ENCODE peak calls at places on chromosomes 13 and 19, in seven cellular contexts. P is GM12892, T is SK-N-SH, F is K562, L is HepG2, C is H1, Y is GM12878. Z is an unnamed sample.

GRCh38 chr19:33358408-33358807 is 15.1 kb upstream of the CEBPG start:
- DNase-seq in T (no peak), C (no peak), L (no peak), Y (no peak), F (no peak), P (no peak), Z (no peak)

GRCh38 chr13:42594577-42595571 is 20.9 kb downstream of the TNFSF11 start:
- DNase-seq in F (peak), T (peak), P (no peak), Y (peak), L (peak), C (no peak), Z (peak)

GRCh38 chr19:8209965-8210659 is 942 bp downstream of the CERS4 start:
- DNase-seq in T (no peak), F (no peak), C (no peak), P (no peak), L (no peak), Y (no peak), Z (peak)

GRCh38 chr13:101575591-101575990 is 123.1 kb downstream of the ITGBL1 start:
- DNase-seq in T (no peak), C (no peak), F (no peak), P (no peak), Y (no peak), L (no peak), Z (no peak)

GRCh38 chr13:32947886-32948285 is 68.3 kb upstream of the KL start:
- DNase-seq in P (no peak), F (no peak), C (no peak), L (no peak), T (peak), Y (no peak), Z (no peak)

GRCh38 chr19:49801966-49802661 is 11.0 kb downstream of the FUZ start:
- DNase-seq in F (no peak), Y (no peak), T (peak), C (peak), L (no peak), P (no peak), Z (no peak)

GRCh38 chr19:5138606-5139594 is 170.0 kb downstream of the KDM4B start:
- DNase-seq in P (peak), Y (peak), T (no peak), L (no peak), F (peak), C (no peak), Z (peak)

GRCh38 chr19:1719519-1719918 is 33.8 kb upstream of the ONECUT3 start:
- DNase-seq in P (no peak), C (no peak), T (peak), F (no peak), L (no peak), Y (no peak), Z (no peak)

GRCh38 chr13:36965767-36966166 is 33.4 kb downstream of the ALG5 start:
- DNase-seq in T (no peak), L (no peak), Y (no peak), F (no peak), P (no peak), C (no peak), Z (no peak)

GRCh38 chr13:51816604-51817254 is 12.8 kb upstream of the DHRS12 start:
- DNase-seq in T (no peak), C (no peak), F (peak), L (no peak), P (no peak), Y (no peak), Z (no peak)

GRCh38 chr13:53150568-53150967 is 122.0 kb downstream of the OLFM4 start:
- DNase-seq in C (no peak), T (no peak), Y (no peak), L (no peak), P (no peak), F (no peak), Z (no peak)

GRCh38 chr19:15631817-15632216 is 8.9 kb upstream of the CYP4F3 start:
- DNase-seq in L (peak), F (peak), T (peak), Y (peak), C (no peak), P (no peak), Z (peak)

GRCh38 chr13:97004096-97004876 is 10.0 kb upstream of the OXGR1 start:
- DNase-seq in C (no peak), L (peak), Y (no peak), T (no peak), F (no peak), P (no peak), Z (no peak)

GRCh38 chr19:5801796-5802616 is 2.9 kb upstream of the NRTN start:
- DNase-seq in C (peak), Y (no peak), L (no peak), T (peak), F (peak), P (no peak), Z (no peak)

GRCh38 chr13:85601526-85601925 is 197.7 kb downstream of the SLITRK6 start:
- DNase-seq in Y (no peak), P (no peak), T (no peak), L (no peak), C (no peak), F (no peak), Z (no peak)

GRCh38 chr19:42042455-42043170 is 27.4 kb downstream of the GRIK5 start:
- DNase-seq in Y (no peak), T (no peak), P (no peak), L (no peak), C (no peak), F (no peak), Z (no peak)

GRCh38 chr19:15618321-15618720 is 3.3 kb downstream of the CYP4F8 start:
- DNase-seq in T (no peak), P (no peak), L (no peak), Y (no peak), C (no peak), F (no peak), Z (no peak)

GRCh38 chr13:51894239-51894638 is 32.5 kb downstream of the CCDC70 start:
- DNase-seq in T (no peak), F (no peak), L (no peak), P (no peak), C (no peak), Y (no peak), Z (no peak)

GRCh38 chr13:72726721-72727416 is 560 bp downstream of the MZT1 start:
- DNase-seq in P (peak), F (peak), Y (no peak), L (peak), C (no peak), T (peak), Z (peak)

GRCh38 chr19:55083004-55083850 is 7.6 kb downstream of the EPS8L1 start:
- DNase-seq in C (peak), F (peak), T (no peak), P (no peak), L (no peak), Y (no peak), Z (no peak)

GRCh38 chr19:22622901-22623840 is 11.0 kb upstream of the ZNF492 start:
- DNase-seq in F (no peak), Y (no peak), C (no peak), P (no peak), L (no peak), T (peak), Z (no peak)

GRCh38 chr19:10095948-10096614 is 6.4 kb downstream of the ANGPTL6 start:
- DNase-seq in F (peak), T (peak), L (no peak), Y (no peak), C (peak), P (peak), Z (peak)

GRCh38 chr19:23817519-23817918 is 58.8 kb upstream of the ZNF681 start:
- DNase-seq in Y (no peak), C (peak), F (peak), L (peak), T (peak), P (no peak), Z (no peak)

GRCh38 chr13:84645196-84646071 is 763.2 kb upstream of the SLITRK1 start:
- DNase-seq in P (no peak), F (no peak), T (no peak), Y (no peak), L (no peak), C (no peak), Z (no peak)

GRCh38 chr13:65881561-65882155 is 1348.5 kb downstream of the PCDH9 start:
- DNase-seq in Y (no peak), L (no peak), T (no peak), P (no peak), F (no peak), C (no peak), Z (no peak)

GRCh38 chr13:86020350-86021002 is 221.3 kb upstream of the SLITRK6 start:
- DNase-seq in T (peak), Y (no peak), C (no peak), F (no peak), P (no peak), L (no peak), Z (no peak)

GRCh38 chr19:1278713-1279112 is 3.4 kb downstream of the FAM174C start:
- DNase-seq in T (no peak), F (no peak), P (no peak), Y (no peak), L (no peak), C (no peak), Z (no peak)

GRCh38 chr13:67106502-67107057 is 123.6 kb downstream of the PCDH9 start:
- DNase-seq in L (no peak), Y (no peak), F (no peak), T (no peak), P (no peak), C (no peak), Z (no peak)

GRCh38 chr13:67107973-67108372 is 122.2 kb downstream of the PCDH9 start:
- DNase-seq in T (no peak), Y (no peak), P (no peak), C (no peak), F (no peak), L (no peak), Z (no peak)
- TF ChIP-seq TAF1 in T (no peak), Y (no peak), P (no peak), C (no peak), F (no peak), L (no peak), Z (no peak)

GRCh38 chr13:27869436-27870090 is 50.2 kb upstream of the PDX1 start:
- DNase-seq in T (no peak), L (peak), P (no peak), F (no peak), C (no peak), Y (no peak), Z (no peak)

DNA sequence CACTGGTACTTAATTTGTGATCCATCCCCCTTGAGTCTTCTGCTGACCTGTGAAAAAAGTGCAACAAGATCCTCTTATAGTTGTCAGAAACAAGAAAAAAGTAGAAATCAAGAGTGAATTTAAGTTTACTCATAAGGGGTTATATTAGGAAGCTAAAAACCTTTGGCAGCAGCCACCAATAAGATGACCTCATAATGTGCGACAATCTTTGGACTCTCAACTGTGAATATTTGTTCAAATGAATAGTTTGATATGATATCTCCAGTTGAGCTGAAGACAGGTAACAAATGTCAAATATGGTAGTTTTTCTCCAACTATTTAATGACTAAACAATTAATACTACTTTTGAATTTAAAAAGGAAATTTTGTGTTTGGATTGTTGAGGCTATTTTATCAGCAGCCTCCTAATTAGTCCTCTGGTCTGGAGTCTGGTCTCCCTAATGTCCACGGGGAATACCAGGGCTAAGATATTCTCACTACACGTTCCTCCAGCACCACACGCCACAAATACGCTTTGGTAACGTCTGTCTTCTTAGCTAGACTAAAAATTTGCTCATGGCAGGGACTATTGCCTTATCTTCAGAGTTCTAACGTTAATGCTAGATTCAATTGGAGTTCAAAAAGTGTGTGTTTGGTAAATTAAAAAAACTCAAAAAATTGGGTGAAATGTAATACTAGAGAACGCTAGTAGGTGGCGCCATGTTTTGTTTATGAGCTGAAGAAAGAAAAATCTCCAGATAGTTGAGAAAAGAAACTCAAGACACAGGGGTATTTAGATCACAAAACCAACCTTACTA is 51.0 kb upstream of the PDX1 start:
- DNase-seq in F (no peak), P (no peak), C (no peak), Y (no peak), T (no peak), L (no peak), Z (no peak)
- TF ChIP-seq TAF1 in F (no peak), P (no peak), C (no peak), Y (no peak), T (no peak), L (no peak), Z (no peak)

GRCh38 chr13:38395505-38395803 is 45.8 kb downstream of the UFM1 start:
- DNase-seq in F (no peak), P (no peak), Y (no peak), L (no peak), C (no peak), T (no peak), Z (no peak)

GRCh38 chr13:38399540-38399939 is 49.9 kb downstream of the UFM1 start:
- DNase-seq in L (no peak), F (no peak), T (no peak), P (no peak), C (no peak), Y (no peak), Z (no peak)

GRCh38 chr13:38394777-38395504 is 45.3 kb downstream of the UFM1 start:
- DNase-seq in F (no peak), C (no peak), L (no peak), T (no peak), P (no peak), Y (no peak), Z (no peak)

GRCh38 chr13:38401276-38401675 is 51.6 kb downstream of the UFM1 start:
- DNase-seq in F (no peak), L (no peak), P (no peak), T (no peak), Y (no peak), C (no peak), Z (no peak)

GRCh38 chr13:38398810-38399493 is 49.3 kb downstream of the UFM1 start:
- DNase-seq in T (no peak), P (no peak), F (no peak), L (no peak), C (no peak), Y (no peak), Z (no peak)
- TF ChIP-seq TAF1 in T (no peak), P (no peak), F (no peak), L (no peak), C (no peak), Y (no peak), Z (no peak)

GRCh38 chr13:113932060-113932459 is 41.8 kb downstream of the C13orf46 start:
- DNase-seq in T (no peak), L (no peak), F (no peak), C (no peak), P (no peak), Y (no peak), Z (no peak)
- TF ChIP-seq TAF1 in T (no peak), L (no peak), F (no peak), C (no peak), P (no peak), Y (no peak), Z (no peak)

GRCh38 chr13:46288570-46289259 is 77.0 kb downstream of the LRRC63 start:
- DNase-seq in F (peak), P (peak), C (no peak), T (peak), L (peak), Y (peak), Z (no peak)
- TF ChIP-seq TAF1 in F (no peak), P (no peak), C (no peak), T (no peak), L (no peak), Y (no peak), Z (no peak)

GRCh38 chr19:13723206-13723605 is 41.1 kb upstream of the MRI1 start:
- DNase-seq in P (no peak), L (no peak), T (no peak), F (no peak), Y (no peak), C (no peak), Z (no peak)
- TF ChIP-seq TAF1 in P (no peak), L (no peak), T (no peak), F (no peak), Y (no peak), C (no peak), Z (no peak)

GRCh38 chr19:19032420-19033175 is 719 bp downstream of the SUGP2 start:
- DNase-seq in L (peak), F (peak), Y (peak), C (peak), T (peak), P (peak), Z (peak)
- TF ChIP-seq TAF1 in L (no peak), F (no peak), Y (peak), C (no peak), T (no peak), P (no peak), Z (no peak)

GRCh38 chr19:30083701-30084156 is 141.7 kb downstream of the URI1 start:
- DNase-seq in P (no peak), L (no peak), C (no peak), Y (no peak), T (peak), F (no peak), Z (no peak)
- TF ChIP-seq TAF1 in P (no peak), L (no peak), C (no peak), Y (no peak), T (no peak), F (no peak), Z (no peak)

GRCh38 chr13:93708323-93709075 is 481.9 kb downstream of the GPC6 start:
- DNase-seq in P (no peak), T (no peak), C (no peak), Y (no peak), L (no peak), F (no peak), Z (no peak)
- TF ChIP-seq TAF1 in P (no peak), T (no peak), C (no peak), Y (no peak), L (no peak), F (no peak), Z (no peak)

Z was measured in GM12891.